ENCODE peak calls at places on chromosome 7, in six cellular contexts. B is transverse colon; X is BE2C; H is colonic mucosa; T is mucosa of descending colon; P is CD4-positive, CD25-positive, alpha-beta regulatory T cell. J is an unnamed sample. For H3K4me1, the result is how much of the 10 kb centered on the place peaks cover.

GRCh38 chr7:36404639-36405408 is 15.2 kb downstream of the ANLN start:
- DNase-seq in B (no peak), X (no peak), H (no peak), T (no peak), P (no peak), J (no peak)

GRCh38 chr7:70183278-70183677 is 585.0 kb downstream of the AUTS2 start:
- DNase-seq in B (peak), X (no peak), H (peak), T (peak), P (no peak), J (no peak)

GRCh38 chr7:74427974-74428373 is 25.7 kb upstream of the GTF2IRD1 start:
- DNase-seq in B (no peak), X (no peak), H (no peak), T (no peak), P (no peak), J (no peak)

GRCh38 chr7:31432831-31433340 is 81.0 kb upstream of the ITPRID1 start:
- DNase-seq in B (no peak), X (no peak), H (no peak), T (no peak), P (no peak), J (no peak)

GRCh38 chr7:100676501-100677306 is 3.2 kb downstream of the GNB2 start:
- DNase-seq in B (peak), X (no peak), H (no peak), T (no peak), P (no peak), J (no peak)

GRCh38 chr7:151992375-151992774 is 33.1 kb upstream of the GALNT11 start:
- DNase-seq in B (peak), X (peak), H (peak), T (peak), P (peak), J (peak)

GRCh38 chr7:100493476-100494264 is 9.9 kb downstream of the NYAP1 start:
- DNase-seq in B (peak), X (no peak), H (no peak), T (peak), P (peak), J (peak)

GRCh38 chr7:130880668-130881067 is 146.7 kb upstream of the KLF14 start:
- DNase-seq in B (no peak), X (no peak), H (no peak), T (no peak), P (no peak), J (no peak)

GRCh38 chr7:47338031-47338430 is 243.9 kb downstream of the TNS3 start:
- DNase-seq in B (no peak), X (no peak), H (no peak), T (no peak), P (no peak), J (no peak)

GRCh38 chr7:157784114-157784835 is 447.5 kb downstream of the DNAJB6 start:
- DNase-seq in B (no peak), X (no peak), H (no peak), T (no peak), P (no peak), J (no peak)

GRCh38 chr7:154640266-154640865 is 362.6 kb downstream of the PAXIP1 start:
- DNase-seq in B (peak), X (peak), H (no peak), T (peak), P (no peak), J (no peak)

GRCh38 chr7:45610019-45610418 is 35.9 kb downstream of the ADCY1 start:
- DNase-seq in B (no peak), X (no peak), H (no peak), T (no peak), P (no peak), J (no peak)

GRCh38 chr7:129569811-129570215 is 41.7 kb upstream of the NRF1 start:
- DNase-seq in B (peak), X (no peak), H (peak), T (peak), P (no peak), J (no peak)

GRCh38 chr7:131623154-131623553 is 66.7 kb upstream of the PODXL start:
- DNase-seq in B (peak), X (no peak), H (peak), T (peak), P (no peak), J (no peak)

GRCh38 chr7:47526466-47526865 is 55.4 kb downstream of the TNS3 start:
- DNase-seq in B (no peak), X (no peak), H (no peak), T (peak), P (no peak), J (no peak)

GRCh38 chr7:51123322-51124021 is 193.1 kb downstream of the COBL start:
- DNase-seq in B (no peak), X (no peak), H (no peak), T (no peak), P (peak), J (no peak)

GRCh38 chr7:100793806-100794660 is 33.3 kb downstream of the EPHB4 start:
- DNase-seq in B (no peak), X (no peak), H (no peak), T (no peak), P (no peak), J (no peak)

GRCh38 chr7:137798073-137798763 is 48.6 kb downstream of the DGKI start:
- DNase-seq in B (no peak), X (no peak), H (no peak), T (no peak), P (no peak), J (no peak)

GRCh38 chr7:3910041-3910440 is 609.0 kb downstream of the SDK1 start:
- DNase-seq in B (no peak), X (no peak), H (no peak), T (no peak), P (no peak), J (no peak)

GRCh38 chr7:114112806-114113205 is 194.0 kb upstream of the PPP1R3A start:
- DNase-seq in B (no peak), X (no peak), H (no peak), T (no peak), P (no peak), J (no peak)

GRCh38 chr7:135670179-135670578 is 7.9 kb downstream of the STMP1 start:
- DNase-seq in B (no peak), X (no peak), H (no peak), T (no peak), P (no peak), J (no peak)

GRCh38 chr7:132708501-132708900 is 132.2 kb upstream of the PLXNA4 start:
- DNase-seq in B (no peak), X (no peak), H (no peak), T (no peak), P (no peak), J (no peak)

GRCh38 chr7:36967387-36967786 is 243.1 kb upstream of the AOAH start:
- DNase-seq in B (peak), X (peak), H (peak), T (no peak), P (no peak), J (no peak)

GRCh38 chr7:143279186-143280098 is 5.3 kb upstream of the TMEM139 start:
- DNase-seq in B (no peak), X (no peak), H (no peak), T (no peak), P (peak), J (no peak)

GRCh38 chr7:73429218-73429617 is 4.4 kb upstream of the FZD9 start:
- DNase-seq in B (no peak), X (peak), H (no peak), T (no peak), P (no peak), J (no peak)

GRCh38 chr7:23767514-23767913 is 57.5 kb downstream of the STK31 start:
- DNase-seq in B (no peak), X (no peak), H (no peak), T (no peak), P (no peak), J (no peak)

GRCh38 chr7:80403686-80404241 is 108.1 kb downstream of the GNAT3 start:
- DNase-seq in B (no peak), X (no peak), H (no peak), T (no peak), P (no peak), J (no peak)

GRCh38 chr7:157545681-157546060 is 208.9 kb downstream of the DNAJB6 start:
- DNase-seq in B (no peak), X (no peak), H (no peak), T (no peak), P (no peak), J (no peak)

GRCh38 chr7:20542594-20542993 is 72.9 kb upstream of the ABCB5 start:
- DNase-seq in B (peak), X (peak), H (no peak), T (no peak), P (no peak), J (no peak)

GRCh38 chr7:95905165-95905564 is 132.8 kb downstream of the DYNC1I1 start:
- DNase-seq in B (no peak), X (no peak), H (no peak), T (no peak), P (no peak), J (no peak)

GRCh38 chr7:27339478-27339877 is 96.9 kb downstream of the EVX1 start:
- DNase-seq in B (no peak), X (no peak), H (no peak), T (no peak), P (no peak), J (no peak)

GRCh38 chr7:150375662-150376521 is 3.2 kb upstream of the ZNF775 start:
- DNase-seq in B (peak), X (no peak), H (peak), T (no peak), P (peak), J (no peak)

GRCh38 chr7:26439502-26440252 is 148.0 kb downstream of the SNX10 start:
- DNase-seq in B (no peak), X (no peak), H (no peak), T (no peak), P (no peak), J (no peak)

GRCh38 chr7:142745091-142745635 is 4.1 kb upstream of the PRSS1 start:
- DNase-seq in B (no peak), X (no peak), H (no peak), T (no peak), P (no peak), J (no peak)

GRCh38 chr7:106486331-106486730 is 174.6 kb downstream of the CCDC71L start:
- DNase-seq in B (no peak), X (no peak), H (no peak), T (no peak), P (no peak), J (no peak)

GRCh38 chr7:18320971-18321567 is 174.5 kb upstream of the HDAC9 start:
- DNase-seq in B (no peak), X (peak), H (no peak), T (no peak), P (peak), J (no peak)

GRCh38 chr7:18315241-18315640 is 180.3 kb upstream of the HDAC9 start:
- DNase-seq in B (no peak), X (no peak), H (no peak), T (no peak), P (no peak), J (no peak)

GRCh38 chr7:18317956-18318355 is 177.6 kb upstream of the HDAC9 start:
- DNase-seq in B (no peak), X (no peak), H (no peak), T (no peak), P (no peak), J (no peak)

GRCh38 chr7:18320422-18320821 is 175.1 kb upstream of the HDAC9 start:
- DNase-seq in B (no peak), X (no peak), H (no peak), T (no peak), P (no peak), J (no peak)
- H3K4me1 ChIP-seq in B (under half), X (under half), H (under half), T (under half), P (under half), J (under half)

GRCh38 chr7:92781117-92781720 is 55.2 kb downstream of the CDK6 start:
- DNase-seq in B (no peak), X (peak), H (no peak), T (no peak), P (no peak), J (no peak)
- H3K4me1 ChIP-seq in B (under half), X (half or more), H (under half), T (under half), P (under half), J (under half)

GRCh38 chr7:2109936-2110585 is 122.7 kb downstream of the MAD1L1 start:
- DNase-seq in B (no peak), X (peak), H (peak), T (no peak), P (peak), J (no peak)
- H3K4me1 ChIP-seq in B (under half), X (under half), H (under half), T (under half), P (under half), J (under half)

GRCh38 chr7:44072364-44073231 is 7.2 kb upstream of the PGAM2 start:
- DNase-seq in B (peak), X (peak), H (peak), T (peak), P (peak), J (peak)
- H3K4me1 ChIP-seq in B (under half), X (under half), H (under half), T (under half), P (under half), J (under half)

GRCh38 chr7:108278776-108279175 is 148.6 kb upstream of the LAMB4 start:
- DNase-seq in B (no peak), X (no peak), H (no peak), T (no peak), P (no peak), J (no peak)
- H3K4me1 ChIP-seq in B (under half), X (under half), H (under half), T (under half), P (under half), J (under half)

J was measured in CD8-positive, alpha-beta T cell.